ENCODE peak calls at places on chromosomes 3 and 15, in five cellular contexts. O is left ventricle myocardium inferior, Q is iris pigment epithelial cell, N is NCI-H446 treated with DMSO at 0.1 percent for 48 hours, P is fibroblast of gingiva. S is an unnamed sample.

GRCh38 chr3:73773228-73773627 is 148.5 kb upstream of the PDZRN3 start:
- DNase-seq in O (no peak), Q (no peak), N (no peak), P (no peak), S (peak; percentile 55)

GRCh38 chr3:172658344-172659245 is 52.3 kb downstream of the NCEH1 start:
- DNase-seq in O (no peak), Q (peak; percentile 100), N (peak; percentile 77), P (peak; percentile 61), S (no peak)

GRCh38 chr15:37253877-37254276 is 153.5 kb upstream of the MEIS2 start:
- DNase-seq in O (no peak), Q (peak; percentile 3), N (no peak), P (no peak), S (no peak)

GRCh38 chr3:10389341-10389740 is 68.4 kb upstream of the SEC13 start:
- DNase-seq in O (no peak), Q (no peak), N (no peak), P (no peak), S (no peak)

GRCh38 chr3:138875096-138875753 is 40.5 kb upstream of the PIK3CB start:
- DNase-seq in O (no peak), Q (no peak), N (no peak), P (no peak), S (no peak)

GRCh38 chr15:70617076-70617910 is 146.1 kb downstream of the UACA start:
- DNase-seq in O (no peak), Q (no peak), N (no peak), P (no peak), S (no peak)

GRCh38 chr3:67605377-67605776 is 49.0 kb downstream of the SUCLG2 start:
- DNase-seq in O (no peak), Q (peak; percentile 83), N (no peak), P (peak; percentile 64), S (no peak)

GRCh38 chr3:175512700-175513099 is 653.6 kb downstream of the NAALADL2 start:
- DNase-seq in O (no peak), Q (no peak), N (no peak), P (no peak), S (no peak)

GRCh38 chr3:80232760-80233159 is 465.0 kb upstream of the ROBO1 start:
- DNase-seq in O (no peak), Q (peak; percentile 98), N (no peak), P (peak; percentile 33), S (no peak)

GRCh38 chr3:175526609-175527280 is 667.6 kb downstream of the NAALADL2 start:
- DNase-seq in O (no peak), Q (peak; percentile 18), N (no peak), P (no peak), S (no peak)

GRCh38 chr3:73540969-73541740 is 83.6 kb downstream of the PDZRN3 start:
- DNase-seq in O (no peak), Q (peak; percentile 34), N (no peak), P (peak; percentile 26), S (no peak)

GRCh38 chr15:43516185-43516584 is 1.2 kb upstream of the MAP1A start:
- DNase-seq in O (peak; percentile 57), Q (no peak), N (no peak), P (peak; percentile 58), S (peak; percentile 87)

GRCh38 chr3:177731644-177732268 is 534.5 kb upstream of the TBL1XR1 start:
- DNase-seq in O (no peak), Q (peak; percentile 97), N (no peak), P (peak; percentile 74), S (no peak)

GRCh38 chr3:185605566-185605965 is 19.5 kb downstream of the SENP2 start:
- DNase-seq in O (no peak), Q (no peak), N (no peak), P (no peak), S (no peak)

GRCh38 chr15:72358121-72358520 is 17.7 kb downstream of the HEXA start:
- DNase-seq in O (no peak), Q (no peak), N (no peak), P (no peak), S (no peak)

GRCh38 chr3:185717121-185717520 is 107.7 kb downstream of the IGF2BP2 start:
- DNase-seq in O (no peak), Q (peak; percentile 91), N (peak; percentile 35), P (peak; percentile 84), S (no peak)

GRCh38 chr3:89946863-89947262 is 839.4 kb downstream of the EPHA3 start:
- DNase-seq in O (no peak), Q (no peak), N (no peak), P (no peak), S (no peak)

GRCh38 chr3:143480306-143480852 is 360.8 kb downstream of the CHST2 start:
- DNase-seq in O (no peak), Q (peak; percentile 20), N (no peak), P (peak; percentile 36), S (no peak)

GRCh38 chr3:84943379-84943778 is 15.4 kb upstream of the CADM2 start:
- DNase-seq in O (no peak), Q (no peak), N (no peak), P (no peak), S (no peak)

GRCh38 chr3:193868590-193868989 is 267.4 kb upstream of the HES1 start:
- DNase-seq in O (no peak), Q (no peak), N (no peak), P (no peak), S (no peak)

GRCh38 chr3:101381809-101382208 is 61.4 kb upstream of the IMPG2 start:
- DNase-seq in O (no peak), Q (peak; percentile 62), N (no peak), P (peak; percentile 32), S (no peak)

GRCh38 chr3:81216192-81216591 is 545.3 kb downstream of the GBE1 start:
- DNase-seq in O (no peak), Q (peak; percentile 84), N (no peak), P (peak; percentile 58), S (no peak)

GRCh38 chr3:30810617-30811016 is 83.8 kb downstream of the GADL1 start:
- DNase-seq in O (peak; percentile 12), Q (no peak), N (no peak), P (no peak), S (peak; percentile 44)

GRCh38 chr15:41490355-41490754 is 3.3 kb upstream of the ITPKA start:
- DNase-seq in O (no peak), Q (peak; percentile 98), N (peak; percentile 69), P (peak; percentile 88), S (no peak)

GRCh38 chr3:22117091-22117490 is 366.1 kb upstream of the ZNF385D start:
- DNase-seq in O (no peak), Q (peak; percentile 11), N (no peak), P (peak; percentile 8), S (no peak)

GRCh38 chr3:133930341-133930933 is 34.8 kb upstream of the RAB6B start:
- DNase-seq in O (no peak), Q (peak; percentile 80), N (peak; percentile 35), P (peak; percentile 70), S (no peak)

GRCh38 chr15:48939686-48940085 is 24.0 kb downstream of the SHC4 start:
- DNase-seq in O (no peak), Q (peak; percentile 98), N (peak; percentile 95), P (peak; percentile 89), S (peak; percentile 50)

GRCh38 chr15:52790166-52790708 is at the start of gene ONECUT1:
- DNase-seq in O (peak; percentile 42), Q (no peak), N (peak; percentile 30), P (no peak), S (no peak)

GRCh38 chr3:38332202-38332601 is 14.4 kb upstream of the XYLB start:
- DNase-seq in O (no peak), Q (no peak), N (no peak), P (no peak), S (no peak)

GRCh38 chr15:69321041-69321554 is 22.4 kb downstream of the PAQR5 start:
- DNase-seq in O (no peak), Q (peak; percentile 81), N (no peak), P (peak; percentile 21), S (no peak)

GRCh38 chr3:45553469-45553974 is 41.0 kb upstream of the LIMD1 start:
- DNase-seq in O (peak; percentile 70), Q (no peak), N (peak; percentile 59), P (peak; percentile 46), S (peak; percentile 81)